ENCODE peak calls at places on chromosomes 5 and 9, in eight cellular contexts. J is foreskin fibroblast, A is endothelial cell of umbilical vein, G is AG09309, C is PC-9, K is psoas muscle, M is fibroblast of lung, Q is tibial nerve. T is an unnamed sample.
A peak's percentile ranks its signal among the peaks of the same experiment; 100 is the strongest.

GRCh38 chr5:133663380-133664054 is 51.2 kb upstream of the FSTL4 start:
- DNase-seq in M (no peak), G (no peak), Q (no peak), K (no peak), A (no peak), J (no peak), C (no peak), T (no peak)

GRCh38 chr5:17283121-17283415 is 65.6 kb downstream of the BASP1 start:
- DNase-seq in A (no peak), K (no peak), M (no peak), G (no peak), J (no peak), C (no peak), Q (no peak), T (no peak)

GRCh38 chr5:71482132-71482531 is 26.7 kb downstream of the BDP1 start:
- DNase-seq in Q (peak; percentile 19), C (peak; percentile 43), A (peak; percentile 91), K (no peak), M (peak; percentile 56), J (peak; percentile 61), G (no peak), T (no peak)

GRCh38 chr9:15570769-15571168 is 17.9 kb downstream of the CCDC171 start:
- DNase-seq in G (no peak), A (no peak), K (no peak), J (no peak), M (no peak), C (no peak), Q (no peak), T (no peak)

GRCh38 chr5:127892467-127893207 is 189.4 kb downstream of the CCDC192 start:
- DNase-seq in C (peak; percentile 80), J (no peak), A (peak; percentile 68), Q (no peak), K (no peak), M (peak; percentile 80), G (no peak), T (no peak)

GRCh38 chr5:67807116-67807888 is 408.3 kb upstream of the PIK3R1 start:
- DNase-seq in Q (no peak), C (no peak), K (no peak), J (no peak), M (peak; percentile 24), G (no peak), A (no peak), T (no peak)

GRCh38 chr9:98692392-98692791 is 16.3 kb downstream of the GABBR2 start:
- DNase-seq in A (no peak), Q (no peak), C (no peak), G (no peak), M (no peak), K (no peak), J (no peak), T (no peak)

GRCh38 chr5:159951387-159951786 is 35.1 kb downstream of the ADRA1B start:
- DNase-seq in K (no peak), J (no peak), Q (no peak), M (peak; percentile 24), A (no peak), C (no peak), G (no peak), T (no peak)

GRCh38 chr9:123769723-123770122 is 160.2 kb downstream of the DENND1A start:
- DNase-seq in M (no peak), A (no peak), C (no peak), G (no peak), K (no peak), Q (no peak), J (no peak), T (no peak)

GRCh38 chr5:93079046-93079445 is 502.0 kb downstream of the NR2F1-AS1 start:
- DNase-seq in C (no peak), M (no peak), Q (no peak), J (no peak), A (no peak), G (no peak), K (no peak), T (no peak)

GRCh38 chr9:84953797-84954695 is 284.5 kb downstream of the NTRK2 start:
- DNase-seq in J (no peak), C (no peak), G (no peak), A (peak; percentile 67), Q (peak; percentile 91), K (peak; percentile 74), M (peak; percentile 46), T (peak; percentile 86)

GRCh38 chr5:170603578-170604565 is 100.1 kb downstream of the KCNIP1 start:
- DNase-seq in Q (peak; percentile 29), A (peak; percentile 34), C (no peak), K (peak; percentile 32), J (no peak), M (peak; percentile 21), G (no peak), T (peak; percentile 58)

GRCh38 chr5:115377468-115378217 is 81.2 kb upstream of the CCDC112 start:
- DNase-seq in A (peak; percentile 51), Q (no peak), K (no peak), M (peak; percentile 93), J (peak; percentile 81), G (peak; percentile 96), C (peak; percentile 81), T (no peak)

DNA sequence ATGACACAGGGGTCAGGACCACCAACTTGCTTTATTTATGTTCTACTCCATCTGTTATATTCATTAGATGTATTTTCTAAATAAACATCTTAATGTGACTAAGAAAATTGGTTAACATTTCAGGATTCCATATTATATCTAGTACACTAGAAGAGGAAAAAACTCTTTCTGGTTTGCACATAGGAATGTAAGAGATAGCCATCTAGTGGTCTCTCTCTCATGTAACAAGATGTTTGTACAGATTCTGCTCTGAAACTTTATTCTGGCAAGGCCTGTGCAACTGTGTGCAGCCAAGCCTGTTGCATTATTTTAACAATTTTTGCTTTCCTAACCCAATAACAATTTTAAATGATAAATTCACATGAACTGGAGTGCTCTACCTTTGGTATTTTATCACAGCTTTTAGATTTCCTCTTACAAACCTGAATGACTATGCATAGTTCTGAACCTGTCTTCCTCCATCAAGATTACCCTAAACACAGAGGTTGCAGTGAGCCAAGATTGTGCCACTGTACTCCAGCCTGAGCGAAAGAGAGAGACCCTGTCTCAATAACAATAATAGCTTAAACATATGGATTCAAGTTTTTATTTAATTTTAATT is 148.1 kb downstream of the GIN1 start:
- DNase-seq in C (no peak), K (no peak), Q (no peak), J (peak; percentile 18), A (peak; percentile 40), G (no peak), M (peak; percentile 60), T (no peak)
- TF ChIP-seq CTCF in C (peak; percentile 43), K (peak; percentile 46), Q (peak; percentile 34), J (peak; percentile 41), A (peak; percentile 29), G (peak; percentile 47), M (peak; percentile 67), T (peak; percentile 62)

GRCh38 chr9:94168203-94169000 is 84.1 kb downstream of the PTPDC1 start:
- DNase-seq in J (no peak), G (no peak), M (peak; percentile 52), K (no peak), Q (no peak), C (no peak), A (no peak), T (no peak)
- H3K4me3 ChIP-seq in J (peak overlapping the region; percentile 42), G (peak overlapping the region; percentile 62), M (peak overlapping the region; percentile 85), K (peak overlapping the region; percentile 96), Q (peak overlapping the region; percentile 77), C (peak overlapping the region; percentile 83), A (peak overlapping the region; percentile 83), T (peak overlapping the region; percentile 99)

DNA sequence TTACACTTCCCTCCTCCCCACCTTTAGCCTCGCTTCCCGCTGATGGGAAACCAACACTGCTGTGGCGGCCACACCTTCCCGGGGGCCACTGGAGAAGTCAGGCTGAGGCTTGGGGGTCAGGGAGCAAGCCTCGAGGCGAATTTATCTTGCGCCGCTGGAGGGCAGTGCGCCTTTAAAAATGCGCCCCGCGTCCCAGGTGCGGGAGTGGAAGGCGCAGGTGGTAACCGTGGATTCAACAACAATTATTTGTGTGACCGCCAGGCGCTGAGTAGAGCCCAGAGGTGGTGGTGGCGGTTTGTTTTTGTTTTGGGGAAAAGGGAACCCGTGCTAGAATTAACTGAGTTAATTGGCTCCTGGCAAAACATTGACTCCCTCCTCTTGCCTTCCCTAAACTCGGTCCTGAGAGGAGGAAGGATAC is 1.1 kb downstream of the CFAP77 start:
- DNase-seq in A (peak; percentile 32), C (peak; percentile 53), J (peak; percentile 9), G (no peak), Q (no peak), K (no peak), M (peak; percentile 14), T (no peak)
- TF ChIP-seq CTCF in A (peak; percentile 48), C (peak; percentile 78), J (peak; percentile 34), G (peak; percentile 48), Q (peak; percentile 40), K (peak; percentile 46), M (peak; percentile 53), T (peak; percentile 63)

GRCh38 chr9:114156311-114156657 is 947 bp downstream of the COL27A1 start:
- DNase-seq in C (no peak), J (no peak), G (no peak), M (no peak), Q (no peak), K (no peak), A (no peak), T (no peak)

GRCh38 chr9:114154597-114155102 is 687 bp upstream of the COL27A1 start:
- DNase-seq in G (no peak), K (no peak), A (peak; percentile 26), Q (no peak), C (no peak), J (no peak), M (peak; percentile 31), T (no peak)

GRCh38 chr9:114155263-114155966 is at the start of gene COL27A1:
- DNase-seq in Q (peak; percentile 87), K (peak; percentile 86), C (no peak), A (peak; percentile 81), G (no peak), M (peak; percentile 65), J (peak; percentile 70), T (peak; percentile 63)

GRCh38 chr9:114155967-114156294 is 594 bp downstream of the COL27A1 start:
- DNase-seq in A (no peak), M (no peak), K (no peak), Q (no peak), J (no peak), C (no peak), G (no peak), T (no peak)

GRCh38 chr9:114153761-114154596 is 1.4 kb upstream of the COL27A1 start:
- DNase-seq in Q (no peak), G (no peak), J (no peak), C (no peak), M (peak; percentile 42), A (no peak), K (no peak), T (no peak)
- H3K4me3 ChIP-seq in Q (peak overlapping the region; percentile 24), G (peak overlapping the region; percentile 33), J (peak overlapping the region; percentile 63), C (no peak overlapping the region), M (no peak overlapping the region), A (no peak overlapping the region), K (peak overlapping the region; percentile 78), T (peak overlapping the region; percentile 24)